ENCODE peak calls at places on chromosomes 7 and 10, in six cellular contexts. K, D, P, O, C and Q are unnamed samples.

GRCh38 chr10:94639902-94640301 is 43.6 kb upstream of the CYP2C18 start:
- DNase-seq in D (no peak), C (no peak), P (no peak), O (no peak), K (no peak), Q (no peak)

GRCh38 chr7:2663121-2663886 is 24.7 kb upstream of the AMZ1 start:
- DNase-seq in P (no peak), O (no peak), C (no peak), D (no peak), K (no peak), Q (no peak)

GRCh38 chr7:157003445-157004049 is 6.9 kb downstream of the MNX1 start:
- DNase-seq in O (no peak), C (no peak), K (no peak), P (no peak), D (peak), Q (no peak)

GRCh38 chr7:95863623-95864022 is 91.3 kb downstream of the DYNC1I1 start:
- DNase-seq in P (no peak), K (no peak), C (no peak), D (no peak), O (no peak), Q (no peak)

GRCh38 chr10:28241766-28242399 is 61.0 kb downstream of the MPP7 start:
- DNase-seq in K (no peak), D (peak), C (peak), P (no peak), O (peak), Q (no peak)

GRCh38 chr7:75967573-75967997 is 26.8 kb downstream of the TMEM120A start:
- DNase-seq in O (peak), K (no peak), C (no peak), D (peak), P (peak), Q (peak)

GRCh38 chr7:20232848-20233247 is 15.7 kb upstream of the MACC1 start:
- DNase-seq in P (no peak), O (no peak), K (no peak), C (no peak), D (no peak), Q (no peak)

GRCh38 chr7:17239046-17239445 is 59.4 kb upstream of the AHR start:
- DNase-seq in K (no peak), O (no peak), C (peak), D (no peak), P (no peak), Q (no peak)

GRCh38 chr7:158595068-158595467 is 7.4 kb upstream of the PTPRN2 start:
- DNase-seq in O (no peak), K (peak), D (no peak), P (no peak), C (no peak), Q (peak)

GRCh38 chr7:132178393-132178765 is 397.9 kb downstream of the PLXNA4 start:
- DNase-seq in P (no peak), C (no peak), K (no peak), O (no peak), D (no peak), Q (no peak)

GRCh38 chr7:111756687-111757178 is 194.4 kb upstream of the IMMP2L start:
- DNase-seq in D (no peak), O (peak), P (no peak), C (no peak), K (no peak), Q (peak)

GRCh38 chr7:99079104-99079503 is 64.8 kb downstream of the SMURF1 start:
- DNase-seq in C (no peak), D (no peak), O (no peak), K (no peak), P (no peak), Q (no peak)

GRCh38 chr7:94432799-94433198 is 38.1 kb downstream of the COL1A2 start:
- DNase-seq in K (no peak), O (no peak), D (no peak), P (no peak), C (no peak), Q (no peak)